ENCODE peak calls at places on chromosomes 5 and 9, in ten cellular contexts. W is adrenal gland; G is NCI-H510A treated with DMSO at 0.1 percent for 48 hours; F is activated CD8-positive, alpha-beta T cell treated with anti-CD3 and anti-CD28 coated beads for 36 hours; X is NCI-H1417; P is renal cortical epithelial cell; N is activated T-helper 9 cell treated with anti-CD3 and anti-CD28 coated beads, Interleukin-2, amount 50 U/mL, for 16 hours; A is heart left ventricle; T is CD4-positive, alpha-beta T cell; R is lower lobe of right lung. U is an unnamed sample.
A peak's percentile ranks its signal among the peaks of the same experiment; 100 is the strongest.

GRCh38 chr9:119974026-119974425 is 604.8 kb upstream of the BRINP1 start:
- DNase-seq in W (no peak), A (no peak), R (no peak), G (no peak), P (no peak), F (no peak), T (no peak), N (no peak), X (no peak), U (no peak)

GRCh38 chr5:90020575-90021535 is 388.7 kb downstream of the CETN3 start:
- DNase-seq in X (no peak), T (no peak), R (no peak), G (no peak), N (no peak), W (no peak), A (no peak), P (peak; percentile 90), F (no peak), U (peak; percentile 20)

GRCh38 chr5:130164966-130165365 is 260.7 kb downstream of the CHSY3 start:
- DNase-seq in R (no peak), W (no peak), T (no peak), G (no peak), F (no peak), N (no peak), P (no peak), A (no peak), X (no peak), U (no peak)

GRCh38 chr5:93736284-93736683 is 5.1 kb downstream of the POU5F2 start:
- DNase-seq in X (no peak), F (no peak), P (no peak), W (no peak), A (no peak), T (no peak), N (no peak), G (no peak), R (no peak), U (no peak)

GRCh38 chr9:133377721-133378216 is 1.6 kb downstream of the STKLD1 start:
- DNase-seq in P (no peak), F (no peak), R (no peak), T (no peak), A (no peak), N (no peak), W (no peak), X (no peak), G (peak; percentile 34), U (no peak)

GRCh38 chr5:170746952-170747340 is 36.6 kb upstream of the GABRP start:
- DNase-seq in A (no peak), F (no peak), P (no peak), R (no peak), G (no peak), X (no peak), T (no peak), N (no peak), W (no peak), U (no peak)

GRCh38 chr9:137394866-137395665 is 27.9 kb downstream of the EXD3 start:
- DNase-seq in F (no peak), G (no peak), X (no peak), R (no peak), N (no peak), A (no peak), P (no peak), W (no peak), T (no peak), U (no peak)

GRCh38 chr9:35690447-35691324 is 961 bp upstream of the TPM2 start:
- DNase-seq in R (peak; percentile 77), P (peak; percentile 21), N (peak; percentile 15), X (peak; percentile 29), W (peak; percentile 82), G (peak; percentile 29), A (peak; percentile 87), F (peak; percentile 47), T (no peak), U (peak; percentile 75)

GRCh38 chr5:10476878-10477277 is 35.2 kb downstream of the ROPN1L start:
- DNase-seq in G (no peak), W (no peak), A (no peak), R (no peak), F (no peak), T (no peak), P (no peak), X (no peak), N (no peak), U (no peak)

GRCh38 chr5:113047234-113047633 is 70.6 kb downstream of the DCP2 start:
- DNase-seq in N (no peak), F (no peak), W (no peak), T (no peak), P (peak; percentile 84), A (no peak), X (no peak), R (no peak), G (no peak), U (peak; percentile 55)

GRCh38 chr9:36284226-36284625 is 26.0 kb upstream of the GNE start:
- DNase-seq in F (no peak), X (no peak), A (no peak), G (no peak), N (no peak), W (no peak), T (no peak), R (no peak), P (peak; percentile 81), U (no peak)

GRCh38 chr5:127280494-127281220 is 9.9 kb upstream of the MEGF10 start:
- DNase-seq in R (no peak), A (no peak), N (no peak), X (peak; percentile 41), P (no peak), T (no peak), W (no peak), F (no peak), G (peak; percentile 54), U (peak; percentile 16)

GRCh38 chr5:171121638-171122037 is 187.4 kb upstream of the TLX3 start:
- DNase-seq in F (no peak), W (no peak), A (no peak), P (no peak), G (no peak), T (no peak), N (no peak), X (no peak), R (no peak), U (no peak)

GRCh38 chr9:133806623-133807010 is 68.5 kb upstream of the SARDH start:
- DNase-seq in N (no peak), X (no peak), R (no peak), G (no peak), P (no peak), W (no peak), T (no peak), A (no peak), F (no peak), U (no peak)

GRCh38 chr9:115650768-115651167 is 502.8 kb upstream of the PAPPA start:
- DNase-seq in X (no peak), P (peak; percentile 57), G (no peak), R (no peak), F (no peak), A (no peak), N (no peak), T (no peak), W (no peak), U (no peak)

GRCh38 chr5:6755941-6756340 is 42.7 kb downstream of the TENT4A start:
- DNase-seq in N (no peak), T (no peak), R (no peak), W (no peak), A (no peak), P (no peak), G (no peak), X (no peak), F (no peak), U (no peak)

GRCh38 chr5:57307516-57307915 is 133.7 kb downstream of the GPBP1 start:
- DNase-seq in P (peak; percentile 33), A (no peak), W (no peak), N (no peak), R (no peak), T (no peak), F (no peak), X (no peak), G (no peak), U (no peak)

GRCh38 chr5:89208392-89208791 is 325.4 kb upstream of the MEF2C start:
- DNase-seq in F (no peak), T (no peak), X (no peak), G (no peak), N (no peak), R (no peak), W (no peak), P (no peak), A (no peak), U (no peak)

GRCh38 chr9:69130456-69131441 is 43.3 kb upstream of the TJP2 start:
- DNase-seq in X (no peak), T (no peak), R (no peak), G (no peak), N (no peak), P (peak; percentile 92), A (no peak), F (no peak), W (peak; percentile 73), U (no peak)

GRCh38 chr9:33459115-33459514 is 11.7 kb upstream of the AQP3 start:
- DNase-seq in F (no peak), G (no peak), X (no peak), N (no peak), W (no peak), P (no peak), R (no peak), T (no peak), A (no peak), U (no peak)

U was measured in hepatocyte.